ENCODE peak calls at places on chromosomes 5 and 9, in seven cellular contexts. One of them, this sample, is unnamed.
A peak's percentile ranks its signal among the peaks of the same experiment; 100 is the strongest.

GRCh38 chr9:116072046-116072445 is 81.5 kb upstream of the PAPPA start:
- DNase-seq in head of caudate nucleus: no peak
- DNase-seq in fibroblast of mammary gland: no peak
- DNase-seq in sciatic nerve: no peak
- DNase-seq in astrocyte of the spinal cord: no peak
- DNase-seq in NCI-H1436: no peak
- DNase-seq in ELR: no peak
- DNase-seq in this sample: no peak

GRCh38 chr9:68427216-68427994 is 71.0 kb downstream of the PGM5 start:
- DNase-seq in astrocyte of the spinal cord: no peak
- DNase-seq in fibroblast of mammary gland: no peak
- DNase-seq in sciatic nerve: no peak
- DNase-seq in head of caudate nucleus: no peak
- DNase-seq in NCI-H1436: no peak
- DNase-seq in ELR: no peak
- DNase-seq in this sample: peak; percentile 39

GRCh38 chr5:95927927-95928723 is 33.5 kb downstream of the ELL2 start:
- DNase-seq in sciatic nerve: no peak
- DNase-seq in NCI-H1436: no peak
- DNase-seq in head of caudate nucleus: no peak
- DNase-seq in astrocyte of the spinal cord: no peak
- DNase-seq in ELR: no peak
- DNase-seq in fibroblast of mammary gland: no peak
- DNase-seq in this sample: no peak

GRCh38 chr5:14902826-14903560 is 31.4 kb upstream of the ANKH start:
- DNase-seq in NCI-H1436: no peak
- DNase-seq in ELR: no peak
- DNase-seq in head of caudate nucleus: no peak
- DNase-seq in fibroblast of mammary gland: no peak
- DNase-seq in astrocyte of the spinal cord: no peak
- DNase-seq in sciatic nerve: no peak
- DNase-seq in this sample: peak; percentile 90

GRCh38 chr5:16140944-16141343 is 38.6 kb downstream of the MARCHF11 start:
- DNase-seq in head of caudate nucleus: no peak
- DNase-seq in ELR: peak; percentile 73
- DNase-seq in fibroblast of mammary gland: no peak
- DNase-seq in astrocyte of the spinal cord: peak; percentile 49
- DNase-seq in sciatic nerve: no peak
- DNase-seq in NCI-H1436: no peak
- DNase-seq in this sample: no peak

GRCh38 chr5:57033103-57033502 is 81.2 kb upstream of the MIER3 start:
- DNase-seq in NCI-H1436: no peak
- DNase-seq in sciatic nerve: no peak
- DNase-seq in ELR: peak; percentile 8
- DNase-seq in fibroblast of mammary gland: no peak
- DNase-seq in astrocyte of the spinal cord: no peak
- DNase-seq in head of caudate nucleus: no peak
- DNase-seq in this sample: no peak

GRCh38 chr9:136945333-136946227 is 537 bp downstream of the C8G start:
- DNase-seq in fibroblast of mammary gland: no peak
- DNase-seq in head of caudate nucleus: no peak
- DNase-seq in ELR: no peak
- DNase-seq in astrocyte of the spinal cord: no peak
- DNase-seq in sciatic nerve: no peak
- DNase-seq in NCI-H1436: no peak
- DNase-seq in this sample: no peak

GRCh38 chr9:117783828-117784227 is 79.6 kb downstream of the TLR4 start:
- DNase-seq in fibroblast of mammary gland: no peak
- DNase-seq in NCI-H1436: no peak
- DNase-seq in head of caudate nucleus: peak; percentile 39
- DNase-seq in sciatic nerve: no peak
- DNase-seq in ELR: no peak
- DNase-seq in astrocyte of the spinal cord: no peak
- DNase-seq in this sample: no peak

GRCh38 chr9:133167769-133168168 is 4.1 kb upstream of the GBGT1 start:
- DNase-seq in astrocyte of the spinal cord: no peak
- DNase-seq in ELR: no peak
- DNase-seq in sciatic nerve: peak; percentile 42
- DNase-seq in head of caudate nucleus: no peak
- DNase-seq in fibroblast of mammary gland: no peak
- DNase-seq in NCI-H1436: no peak
- DNase-seq in this sample: no peak

GRCh38 chr9:2013688-2014087 is 1.5 kb upstream of the SMARCA2 start:
- DNase-seq in head of caudate nucleus: no peak
- DNase-seq in astrocyte of the spinal cord: no peak
- DNase-seq in NCI-H1436: no peak
- DNase-seq in sciatic nerve: no peak
- DNase-seq in ELR: peak; percentile 31
- DNase-seq in fibroblast of mammary gland: peak; percentile 69
- DNase-seq in this sample: no peak

GRCh38 chr5:95623706-95624105 is 3.8 kb downstream of the GPR150 start:
- DNase-seq in ELR: no peak
- DNase-seq in astrocyte of the spinal cord: no peak
- DNase-seq in fibroblast of mammary gland: no peak
- DNase-seq in sciatic nerve: no peak
- DNase-seq in head of caudate nucleus: no peak
- DNase-seq in NCI-H1436: no peak
- DNase-seq in this sample: no peak

GRCh38 chr9:70519912-70520724 is 105.7 kb upstream of the KLF9 start:
- DNase-seq in head of caudate nucleus: no peak
- DNase-seq in sciatic nerve: no peak
- DNase-seq in fibroblast of mammary gland: no peak
- DNase-seq in NCI-H1436: no peak
- DNase-seq in astrocyte of the spinal cord: no peak
- DNase-seq in ELR: no peak
- DNase-seq in this sample: no peak

GRCh38 chr5:59485629-59486439 is 407.7 kb downstream of the PDE4D start:
- DNase-seq in astrocyte of the spinal cord: no peak
- DNase-seq in ELR: peak; percentile 68
- DNase-seq in fibroblast of mammary gland: no peak
- DNase-seq in sciatic nerve: no peak
- DNase-seq in head of caudate nucleus: peak; percentile 48
- DNase-seq in NCI-H1436: no peak
- DNase-seq in this sample: peak; percentile 32